ENCODE peak calls at places on chromosomes 3 and 15, in eight cellular contexts. H, J, S, G, K, N, Q and T are unnamed samples.

GRCh38 chr15:48861813-48862431 is 16.0 kb upstream of the EID1 start:
- DNase-seq in H (peak), J (peak), S (peak), G (peak), K (no peak), N (no peak), Q (peak), T (peak)

GRCh38 chr3:44886561-44886960 is 12.2 kb downstream of the TGM4 start:
- DNase-seq in H (no peak), J (no peak), S (no peak), G (no peak), K (no peak), N (peak), Q (no peak), T (no peak)

GRCh38 chr3:149879872-149880271 is 66.9 kb downstream of the RNF13 start:
- DNase-seq in H (peak), J (peak), S (no peak), G (peak), K (peak), N (peak), Q (peak), T (peak)

GRCh38 chr15:31459011-31459748 is 132.5 kb downstream of the KLF13 start:
- DNase-seq in H (peak), J (no peak), S (no peak), G (no peak), K (no peak), N (no peak), Q (no peak), T (no peak)

GRCh38 chr3:50365080-50365841 is 5.9 kb upstream of the TMEM115 start:
- DNase-seq in H (peak), J (peak), S (peak), G (peak), K (peak), N (peak), Q (peak), T (peak)

GRCh38 chr3:96480881-96481280 is 333.5 kb upstream of the EPHA6 start:
- DNase-seq in H (no peak), J (no peak), S (no peak), G (no peak), K (no peak), N (no peak), Q (no peak), T (no peak)

GRCh38 chr3:134073583-134073945 is 43.8 kb upstream of the SLCO2A1 start:
- DNase-seq in H (no peak), J (no peak), S (no peak), G (no peak), K (no peak), N (peak), Q (no peak), T (no peak)

GRCh38 chr15:91694131-91694828 is 159.2 kb upstream of the SLCO3A1 start:
- DNase-seq in H (no peak), J (peak), S (no peak), G (peak), K (no peak), N (no peak), Q (no peak), T (peak)

GRCh38 chr3:134067311-134068161 is 37.8 kb upstream of the SLCO2A1 start:
- DNase-seq in H (no peak), J (no peak), S (no peak), G (peak), K (no peak), N (peak), Q (no peak), T (no peak)

GRCh38 chr15:45111390-45112142 is 2.4 kb downstream of the DUOX2 start:
- DNase-seq in H (no peak), J (no peak), S (no peak), G (no peak), K (no peak), N (peak), Q (no peak), T (no peak)

GRCh38 chr3:184366619-184367321 is 5.3 kb downstream of the POLR2H start:
- DNase-seq in H (no peak), J (no peak), S (no peak), G (peak), K (no peak), N (no peak), Q (no peak), T (no peak)

GRCh38 chr3:67976683-67977082 is 322.3 kb upstream of the SUCLG2 start:
- DNase-seq in H (no peak), J (no peak), S (no peak), G (no peak), K (no peak), N (no peak), Q (no peak), T (no peak)

GRCh38 chr3:111924283-111924682 is 54.5 kb upstream of the ABHD10 start:
- DNase-seq in H (no peak), J (peak), S (no peak), G (peak), K (no peak), N (no peak), Q (no peak), T (no peak)

GRCh38 chr3:65732060-65732933 is 306.4 kb downstream of the MAGI1 start:
- DNase-seq in H (no peak), J (peak), S (no peak), G (peak), K (no peak), N (peak), Q (peak), T (peak)

GRCh38 chr3:12158387-12159226 is at the start of gene TIMP4:
- DNase-seq in H (no peak), J (peak), S (no peak), G (peak), K (peak), N (peak), Q (no peak), T (peak)

GRCh38 chr3:58999134-58999778 is 50.6 kb downstream of the CFAP20DC start:
- DNase-seq in H (no peak), J (no peak), S (no peak), G (peak), K (no peak), N (no peak), Q (no peak), T (no peak)

GRCh38 chr3:167102071-167102470 is 278.0 kb downstream of the ZBBX start:
- DNase-seq in H (no peak), J (no peak), S (no peak), G (no peak), K (no peak), N (peak), Q (no peak), T (no peak)

GRCh38 chr15:43185161-43186002 is at the start of gene CCNDBP1:
- DNase-seq in H (peak), J (peak), S (peak), G (peak), K (peak), N (peak), Q (peak), T (peak)

GRCh38 chr3:99823723-99824711 is 6.4 kb downstream of the CMSS1 start:
- DNase-seq in H (no peak), J (peak), S (no peak), G (no peak), K (peak), N (no peak), Q (no peak), T (no peak)

GRCh38 chr3:155387571-155387970 is 94.1 kb upstream of the STRIT1 start:
- DNase-seq in H (no peak), J (no peak), S (no peak), G (no peak), K (no peak), N (no peak), Q (no peak), T (no peak)

GRCh38 chr3:143975549-143976152 is 4.0 kb downstream of the DIPK2A start:
- DNase-seq in H (no peak), J (peak), S (no peak), G (peak), K (no peak), N (no peak), Q (no peak), T (peak)

GRCh38 chr3:194680888-194681615 is 4.6 kb upstream of the FAM43A start:
- DNase-seq in H (no peak), J (no peak), S (no peak), G (no peak), K (no peak), N (no peak), Q (no peak), T (no peak)

GRCh38 chr3:188520466-188520865 is 366.5 kb downstream of the LPP start:
- DNase-seq in H (no peak), J (no peak), S (no peak), G (no peak), K (no peak), N (no peak), Q (no peak), T (no peak)